ENCODE peak calls at places on chromosome 20, in six cellular contexts. Y is ACHN, H is upper lobe of right lung, N is T-helper 1 cell, E is MG63, Z is ELF-1. M is an unnamed sample.

GRCh38 chr20:50593005-50593335 is 82.8 kb downstream of the PTPN1 start:
- DNase-seq in Y (no peak), H (no peak), N (no peak), E (no peak), Z (no peak), M (no peak)

GRCh38 chr20:13758884-13759283 is 25.8 kb downstream of the ESF1 start:
- DNase-seq in Y (no peak), H (no peak), N (no peak), E (no peak), Z (no peak), M (no peak)

GRCh38 chr20:1386323-1386722 is 6.5 kb downstream of the FKBP1A start:
- DNase-seq in Y (no peak), H (no peak), N (no peak), E (no peak), Z (no peak), M (no peak)

GRCh38 chr20:49928411-49929141 is 7.6 kb upstream of the RNF114 start:
- DNase-seq in Y (peak), H (peak), N (peak), E (peak), Z (peak), M (peak)

GRCh38 chr20:39916236-39916635 is 772.8 kb downstream of the MAFB start:
- DNase-seq in Y (no peak), H (no peak), N (no peak), E (no peak), Z (peak), M (no peak)

GRCh38 chr20:58131581-58132142 is 96.8 kb downstream of the ANKRD60 start:
- DNase-seq in Y (no peak), H (no peak), N (no peak), E (peak), Z (no peak), M (no peak)

GRCh38 chr20:3312940-3313656 is 74.1 kb upstream of the SLC4A11 start:
- DNase-seq in Y (no peak), H (no peak), N (no peak), E (no peak), Z (no peak), M (no peak)

GRCh38 chr20:51077601-51078000 is 54.7 kb upstream of the KCNG1 start:
- DNase-seq in Y (no peak), H (no peak), N (no peak), E (no peak), Z (no peak), M (no peak)

GRCh38 chr20:8144282-8145245 is 12.5 kb downstream of the PLCB1 start:
- DNase-seq in Y (no peak), H (no peak), N (no peak), E (peak), Z (no peak), M (no peak)

GRCh38 chr20:48102821-48103635 is 317.7 kb upstream of the SULF2 start:
- DNase-seq in Y (no peak), H (peak), N (no peak), E (no peak), Z (no peak), M (no peak)

GRCh38 chr20:37827605-37828004 is 75.3 kb upstream of the VSTM2L start:
- DNase-seq in Y (no peak), H (no peak), N (no peak), E (no peak), Z (no peak), M (no peak)

GRCh38 chr20:63457737-63458136 is 14.7 kb downstream of the KCNQ2 start:
- DNase-seq in Y (peak), H (no peak), N (no peak), E (peak), Z (no peak), M (no peak)

GRCh38 chr20:24957326-24957996 is 8.4 kb downstream of the CST7 start:
- DNase-seq in Y (no peak), H (no peak), N (no peak), E (no peak), Z (no peak), M (no peak)

GRCh38 chr20:64238115-64238825 is 17.3 kb upstream of the PCMTD2 start:
- DNase-seq in Y (no peak), H (peak), N (no peak), E (no peak), Z (no peak), M (no peak)

GRCh38 chr20:62651285-62652021 is 9.2 kb downstream of the SLCO4A1 start:
- DNase-seq in Y (no peak), H (peak), N (peak), E (no peak), Z (no peak), M (peak)

M was measured in effector CD8-positive, alpha-beta T cell.